ENCODE peak calls at places on chromosomes 16 and 17, in five cellular contexts. W is progenitor cell of endocrine pancreas, S is heart left ventricle, V is left ventricle myocardium inferior, O is psoas muscle. H is an unnamed sample.

GRCh38 chr16:87855852-87856715 is 13.2 kb downstream of the SLC7A5 start:
- DNase-seq in O (peak; percentile 81), V (peak; percentile 60), S (peak; percentile 65), W (no peak), H (peak; percentile 83)

GRCh38 chr17:76442341-76443338 is 10.3 kb downstream of the UBE2O start:
- DNase-seq in V (no peak), S (no peak), O (no peak), W (no peak), H (no peak)

GRCh38 chr16:21599994-21600773 is 807 bp downstream of the METTL9 start:
- DNase-seq in V (no peak), W (no peak), S (peak; percentile 44), O (no peak), H (peak; percentile 61)

GRCh38 chr17:38454528-38454927 is 26.3 kb downstream of the ARHGAP23 start:
- DNase-seq in V (peak; percentile 91), S (peak; percentile 95), W (no peak), O (peak; percentile 97), H (no peak)

GRCh38 chr17:82065193-82065637 is 389 bp downstream of the DUS1L start:
- DNase-seq in V (no peak), S (no peak), O (peak; percentile 62), W (no peak), H (no peak)

GRCh38 chr17:16381496-16381820 is 567 bp downstream of the UBB start:
- DNase-seq in S (no peak), O (no peak), W (no peak), V (no peak), H (peak; percentile 80)

GRCh38 chr16:48862087-48862532 is 252.1 kb upstream of the N4BP1 start:
- DNase-seq in S (no peak), W (no peak), O (no peak), V (no peak), H (no peak)

GRCh38 chr17:33050611-33051140 is 59.0 kb downstream of the SPACA3 start:
- DNase-seq in V (no peak), O (no peak), W (no peak), S (no peak), H (no peak)

GRCh38 chr17:59778996-59779395 is 71.5 kb downstream of the VMP1 start:
- DNase-seq in O (no peak), W (no peak), S (no peak), V (no peak), H (no peak)

GRCh38 chr16:15427648-15428239 is 6.6 kb upstream of the BMERB1 start:
- DNase-seq in V (peak; percentile 72), O (peak; percentile 82), S (peak; percentile 69), W (no peak), H (no peak)

GRCh38 chr16:50268352-50268751 is 2.0 kb downstream of the ADCY7 start:
- DNase-seq in S (no peak), O (peak; percentile 34), V (no peak), W (no peak), H (peak; percentile 49)

GRCh38 chr16:23729503-23730424 is 16.7 kb upstream of the ERN2 start:
- DNase-seq in S (no peak), O (no peak), V (no peak), W (no peak), H (no peak)

GRCh38 chr17:5789443-5789842 is 205.1 kb upstream of the NLRP1 start:
- DNase-seq in S (no peak), O (no peak), W (no peak), V (no peak), H (no peak)